ENCODE peak calls at places on chromosomes 11 and 22, in five cellular contexts. X, J, F, C and I are unnamed samples.

GRCh38 chr22:45425101-45425500 is 11.6 kb downstream of the RIBC2 start:
- DNase-seq in X (peak), F (peak), J (no peak), C (no peak), I (no peak)

GRCh38 chr11:115959098-115959497 is 454.9 kb upstream of the CADM1 start:
- DNase-seq in C (no peak), J (no peak), X (no peak), F (no peak), I (no peak)

GRCh38 chr22:25582946-25583345 is 18.5 kb downstream of the GRK3 start:
- DNase-seq in J (no peak), C (no peak), X (peak), F (no peak), I (no peak)

GRCh38 chr11:57424137-57424801 is 2.7 kb downstream of the SLC43A3 start:
- DNase-seq in X (no peak), C (no peak), F (no peak), J (no peak), I (no peak)

GRCh38 chr22:44025171-44026065 is 1.3 kb downstream of the PARVB start:
- DNase-seq in X (no peak), C (no peak), F (peak), J (no peak), I (no peak)

GRCh38 chr22:44364750-44365118 is 52.0 kb upstream of the SHISAL1 start:
- DNase-seq in F (no peak), J (no peak), X (no peak), C (no peak), I (no peak)

GRCh38 chr11:106644824-106645223 is 373.5 kb downstream of the GUCY1A2 start:
- DNase-seq in J (peak), F (no peak), X (peak), C (no peak), I (no peak)

GRCh38 chr11:68974421-68975194 is 6.2 kb downstream of the MRGPRD start:
- DNase-seq in X (peak), F (peak), J (peak), C (peak), I (no peak)

GRCh38 chr11:125762445-125762844 is 16.2 kb downstream of the PATE2 start:
- DNase-seq in X (no peak), J (no peak), F (no peak), C (no peak), I (no peak)

GRCh38 chr11:83054001-83054400 is 17.7 kb downstream of the RAB30 start:
- DNase-seq in X (no peak), C (no peak), J (no peak), F (no peak), I (no peak)

GRCh38 chr11:9600651-9601040 is 27.2 kb downstream of the WEE1 start:
- DNase-seq in C (peak), F (peak), X (peak), J (peak), I (no peak)

GRCh38 chr11:15233386-15233785 is 118.7 kb downstream of the INSC start:
- DNase-seq in X (no peak), F (no peak), C (no peak), J (no peak), I (no peak)

GRCh38 chr11:17371614-17372013 is 16.8 kb downstream of the KCNJ11 start:
- DNase-seq in C (no peak), J (peak), X (peak), F (no peak), I (no peak)

GRCh38 chr11:59801981-59802638 is 8.5 kb downstream of the MRPL16 start:
- DNase-seq in C (no peak), X (peak), J (no peak), F (no peak), I (peak)

GRCh38 chr22:24023204-24023789 is 12.2 kb downstream of the CABIN1 start:
- DNase-seq in X (no peak), F (no peak), C (no peak), J (no peak), I (no peak)

DNA sequence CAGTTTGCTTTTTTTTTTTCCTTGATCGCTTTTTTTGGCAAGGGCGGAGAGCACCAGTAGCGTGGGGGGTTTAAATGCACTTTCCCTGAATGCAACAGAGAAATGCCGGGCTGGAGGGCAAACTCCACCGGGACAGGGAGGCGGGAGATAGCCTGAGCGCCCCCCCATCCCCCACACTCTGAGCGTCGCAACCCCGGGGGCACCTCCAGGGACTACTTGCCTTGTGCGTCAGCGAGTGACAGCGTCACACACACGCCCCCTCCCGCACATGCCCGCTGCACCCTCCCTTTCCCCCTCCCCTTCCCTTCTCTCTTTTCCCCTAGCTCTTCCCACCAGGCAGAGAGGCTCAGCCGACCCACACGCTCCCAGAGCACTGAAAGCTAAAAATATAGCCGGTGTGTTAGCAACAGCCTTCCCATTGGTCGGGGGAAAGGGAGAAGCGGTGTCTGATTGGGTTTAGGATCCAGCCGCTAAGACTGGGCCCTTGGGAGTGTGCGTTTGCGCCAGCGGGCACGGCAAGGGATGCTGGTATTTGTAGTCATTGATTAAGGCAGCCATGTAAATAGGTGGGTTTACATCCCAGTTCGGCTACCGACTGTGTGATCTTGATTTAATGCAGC is 1.7 kb upstream of the TOB2 start:
- DNase-seq in X (peak), F (peak), C (peak), J (peak), I (peak)
- H2BK120ac ChIP-seq in X (peak), F (peak), C (no peak), J (peak), I (peak)

GRCh38 chr11:97962758-97963157 is 1058.0 kb upstream of the CNTN5 start:
- DNase-seq in C (no peak), F (no peak), X (no peak), J (no peak), I (no peak)

GRCh38 chr11:97963528-97964331 is 1057.0 kb upstream of the CNTN5 start:
- DNase-seq in F (no peak), C (no peak), J (peak), X (peak), I (no peak)

GRCh38 chr11:97966901-97967300 is 1053.8 kb upstream of the CNTN5 start:
- DNase-seq in C (no peak), X (no peak), J (no peak), F (no peak), I (no peak)

GRCh38 chr11:97965849-97966646 is 1054.7 kb upstream of the CNTN5 start:
- DNase-seq in J (peak), C (no peak), X (peak), F (peak), I (no peak)

DNA sequence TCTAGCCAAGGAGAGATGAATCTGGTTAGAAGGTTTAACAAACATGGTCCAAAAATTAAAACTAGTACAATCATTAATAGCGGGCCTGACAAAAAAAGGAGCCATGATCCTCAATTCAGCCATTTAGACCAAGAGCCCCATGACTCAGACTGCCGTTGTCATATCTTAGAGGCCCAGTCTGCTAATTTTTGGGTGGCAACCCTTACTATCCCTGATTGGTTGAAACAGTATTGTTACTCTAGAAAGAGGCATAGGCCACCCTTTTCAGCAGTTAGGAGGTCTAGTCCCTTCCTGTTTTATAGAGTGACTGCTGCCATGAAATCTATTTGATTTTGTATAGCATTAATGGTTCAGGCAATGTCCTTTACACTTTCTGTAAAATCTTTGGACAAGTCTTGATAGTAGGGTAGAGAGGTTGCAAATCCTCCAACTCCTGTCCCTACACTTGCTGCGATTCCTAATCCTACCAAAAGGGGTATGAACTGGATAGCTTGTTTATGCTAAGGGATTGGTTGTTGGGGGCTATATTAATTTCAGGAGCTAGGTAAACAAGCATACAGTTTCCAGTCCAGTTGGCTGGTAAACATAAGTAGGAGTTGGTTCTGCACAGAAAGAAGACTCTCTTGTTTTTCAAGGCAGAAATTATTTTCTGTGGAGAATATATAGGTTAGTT is 1056.3 kb upstream of the CNTN5 start:
- DNase-seq in F (no peak), J (no peak), C (no peak), X (no peak), I (no peak)
- H2AFZ ChIP-seq in F (no peak), J (no peak), C (no peak), X (peak), I (no peak)

DNA sequence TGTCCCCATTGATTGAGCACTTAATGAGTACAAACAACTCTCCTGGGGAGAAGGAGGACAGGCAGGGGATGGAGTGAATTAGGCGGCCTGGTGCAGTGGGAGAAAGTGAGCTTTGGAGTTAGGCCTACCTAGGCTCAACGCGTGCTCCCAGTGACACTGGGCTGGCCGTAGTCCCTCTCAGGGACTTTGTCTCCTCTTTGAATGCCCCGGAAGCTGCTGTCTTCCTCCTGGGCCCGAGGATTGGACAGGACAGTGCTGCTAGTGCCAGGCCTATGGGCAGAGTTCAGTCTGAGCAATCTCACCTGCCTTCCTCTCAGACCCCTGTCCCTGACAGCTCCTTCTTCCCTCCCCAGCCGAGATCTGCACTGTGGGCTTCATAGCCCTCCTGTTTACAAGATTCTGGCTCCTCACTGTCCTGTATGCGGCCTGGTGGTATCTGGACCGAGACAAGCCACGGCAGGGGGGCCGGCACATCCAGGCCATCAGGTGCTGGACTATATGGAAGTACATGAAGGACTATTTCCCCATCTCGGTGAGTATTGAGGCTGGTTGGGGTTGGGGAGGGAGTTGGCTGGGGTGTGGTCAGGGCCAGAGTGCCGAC is 2.1 kb downstream of the MOGAT2 start:
- DNase-seq in J (no peak), C (no peak), X (no peak), F (no peak), I (no peak)
- H3K4me3 ChIP-seq in J (no peak), C (no peak), X (no peak), F (no peak), I (no peak)

GRCh38 chr11:123195182-123196059 is at the start of gene CLMP:
- DNase-seq in F (no peak), X (peak), J (peak), C (peak), I (no peak)

GRCh38 chr11:123196060-123196714 is 1.1 kb upstream of the CLMP start:
- DNase-seq in J (no peak), F (peak), C (peak), X (no peak), I (no peak)

GRCh38 chr11:123194308-123195181 is 503 bp downstream of the CLMP start:
- DNase-seq in X (peak), F (peak), C (no peak), J (peak), I (peak)

GRCh38 chr11:123193742-123194141 is 1.3 kb downstream of the CLMP start:
- DNase-seq in F (no peak), X (no peak), J (peak), C (no peak), I (no peak)

GRCh38 chr11:123197711-123198110 is 2.7 kb upstream of the CLMP start:
- DNase-seq in J (peak), X (peak), C (no peak), F (peak), I (no peak)
- H2BK120ac ChIP-seq in J (no peak), X (peak), C (no peak), F (no peak), I (no peak)

GRCh38 chr11:33801821-33802413 is 27.6 kb upstream of the FBXO3 start:
- DNase-seq in J (no peak), X (no peak), C (no peak), F (no peak), I (peak)
- H2AFZ ChIP-seq in J (no peak), X (peak), C (peak), F (peak), I (peak)

GRCh38 chr11:29713831-29714320 is 303.0 kb downstream of the KCNA4 start:
- DNase-seq in C (no peak), F (no peak), J (no peak), X (no peak), I (no peak)

GRCh38 chr11:29712616-29713015 is 304.2 kb downstream of the KCNA4 start:
- DNase-seq in J (no peak), C (no peak), F (no peak), X (no peak), I (no peak)

DNA sequence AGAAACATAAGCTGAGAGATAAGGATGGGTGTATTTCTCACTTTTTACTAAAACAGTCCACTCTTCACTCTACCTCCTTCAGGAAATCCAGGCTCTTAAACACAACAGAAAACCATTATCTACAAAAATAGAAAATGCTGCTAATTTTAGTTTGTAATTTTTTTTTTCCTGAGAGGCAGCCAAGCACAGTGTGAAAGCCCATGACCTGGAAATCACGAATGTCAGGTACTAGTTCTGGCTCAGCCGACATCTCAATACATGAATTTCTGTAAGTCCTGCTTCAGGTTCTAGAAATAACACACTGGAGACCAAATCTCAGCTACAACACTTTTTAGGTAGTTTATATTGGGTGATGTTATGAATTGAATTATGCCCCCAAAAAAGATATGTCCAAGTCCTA is 308.9 kb downstream of the KCNA4 start:
- DNase-seq in X (no peak), F (no peak), J (no peak), C (no peak), I (no peak)
- H3K4me3 ChIP-seq in X (no peak), F (no peak), J (no peak), C (no peak), I (no peak)

DNA sequence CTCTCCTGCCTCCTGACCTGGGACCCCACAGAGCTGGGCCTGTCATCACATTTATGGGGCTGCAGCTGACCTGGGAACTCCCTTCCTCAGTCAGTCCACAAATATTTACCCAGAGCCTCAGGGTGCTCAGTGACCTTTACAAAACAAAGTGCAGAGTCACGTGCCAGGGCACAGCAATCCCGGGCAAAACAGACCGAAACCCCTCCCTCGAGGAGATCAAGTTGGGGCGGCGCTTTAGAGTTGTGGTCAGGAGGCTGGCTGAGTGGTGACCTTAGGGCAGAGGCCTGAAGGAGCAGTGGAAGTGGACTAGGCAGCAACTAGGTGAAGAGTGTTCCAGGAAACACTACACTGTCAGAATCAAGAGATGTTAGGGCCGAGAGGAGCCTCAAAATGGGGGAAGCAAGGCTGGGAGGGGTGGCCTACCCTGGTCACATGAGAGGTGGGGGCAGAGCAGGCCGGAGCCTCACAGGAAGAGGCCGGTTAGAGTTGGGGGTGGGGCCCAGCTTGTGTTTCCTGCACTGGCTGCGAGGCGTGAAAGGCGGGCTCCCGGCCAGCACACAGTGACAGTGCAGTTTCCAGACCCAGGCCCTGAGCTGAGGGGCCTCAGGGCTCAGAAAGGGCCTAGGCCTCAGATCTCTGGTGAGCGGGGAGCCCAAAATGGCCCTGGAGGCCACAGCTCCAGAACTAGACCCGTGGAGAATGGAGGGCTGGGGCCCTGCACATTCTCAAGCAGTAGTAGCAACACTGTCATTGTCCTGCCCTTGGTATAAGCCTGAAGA is 3.7 kb upstream of the NEAT1 start:
- DNase-seq in F (peak), J (peak), C (peak), X (peak), I (peak)
- H2BK120ac ChIP-seq in F (peak), J (peak), C (peak), X (peak), I (peak)

GRCh38 chr11:101617735-101618332 is 34.0 kb upstream of the TRPC6 start:
- DNase-seq in F (peak), X (peak), J (no peak), C (peak), I (no peak)
- H2AFZ ChIP-seq in F (no peak), X (peak), J (no peak), C (peak), I (no peak)

DNA sequence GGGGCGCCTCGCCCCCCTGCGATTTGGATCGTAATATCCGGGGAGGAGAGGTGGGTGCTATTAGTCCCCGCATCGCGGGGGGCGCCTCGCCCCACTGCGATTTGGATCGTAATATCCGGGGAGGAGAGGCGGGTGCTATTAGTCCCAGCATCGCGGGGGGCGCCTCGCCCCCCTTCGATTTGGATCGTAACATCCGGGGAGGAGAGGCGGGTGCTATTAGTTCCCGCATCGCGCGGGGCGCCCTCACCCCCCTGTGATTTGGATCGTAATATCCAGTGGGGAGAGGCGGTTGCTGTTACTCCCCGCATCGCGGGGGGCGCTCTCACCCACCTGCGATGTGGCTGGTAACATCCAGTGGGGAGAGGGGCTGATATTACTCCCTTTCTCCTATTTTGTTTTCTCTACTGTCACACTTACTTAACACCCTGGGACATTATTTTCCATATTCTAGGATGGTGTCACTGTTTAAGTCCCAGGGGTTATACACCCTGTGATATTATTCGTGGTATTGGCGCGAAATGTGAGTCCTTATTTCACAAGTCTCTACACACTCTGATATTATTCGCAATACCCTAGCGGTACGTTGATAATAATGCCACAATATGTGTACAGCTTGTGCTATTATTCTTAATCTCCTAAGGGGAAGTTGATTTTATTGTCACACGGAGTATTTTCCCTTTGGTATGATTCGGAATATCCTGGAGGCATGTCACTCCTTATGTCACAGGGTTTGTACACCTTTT is 57.8 kb upstream of the ALDH3B2 start:
- DNase-seq in X (no peak), F (peak), J (no peak), C (peak), I (no peak)
- H3K4me3 ChIP-seq in X (no peak), F (no peak), J (no peak), C (peak), I (peak)